ENCODE peak calls at places on chromosomes 4 and X, in ten cellular contexts. S is fibroblast of lung; Q is CD8-positive, alpha-beta memory T cell; K is Peyer's patch; H is colonic mucosa; A is CD4-positive, alpha-beta memory T cell; O is endodermal cell; P is astrocyte; B is PC-3; C is stomach. X is an unnamed sample. For H3K27me3 and H3K36me3, the result is how much of the 10 kb centered on the place peaks cover.

GRCh38 chrX:21745756-21746155 is 12.2 kb downstream of the SMPX start:
- DNase-seq in O (peak), H (peak), C (peak), P (no peak), S (peak), K (peak), Q (no peak), A (peak), B (peak), X (peak)

GRCh38 chrX:133287860-133288259 is 69.7 kb upstream of the TFDP3 start:
- DNase-seq in B (no peak), C (no peak), K (no peak), A (no peak), H (no peak), P (no peak), Q (no peak), S (no peak), O (no peak), X (no peak)

GRCh38 chr4:71187399-71188196 is 151.2 kb upstream of the SLC4A4 start:
- DNase-seq in A (peak), O (peak), P (peak), K (peak), S (peak), B (peak), H (peak), C (peak), Q (peak), X (peak)

GRCh38 chrX:113058634-113059033 is 218.0 kb upstream of the AMOT start:
- DNase-seq in H (no peak), C (no peak), Q (no peak), K (no peak), P (peak), A (no peak), S (no peak), B (no peak), O (no peak), X (no peak)

GRCh38 chr4:38562751-38563198 is 101.2 kb upstream of the KLF3 start:
- DNase-seq in O (no peak), A (no peak), B (peak), S (peak), K (peak), Q (no peak), H (peak), C (no peak), P (peak), X (peak)

GRCh38 chr4:37381040-37381668 is 136.6 kb downstream of the NWD2 start:
- DNase-seq in K (no peak), O (peak), Q (no peak), A (no peak), P (no peak), C (no peak), S (no peak), B (no peak), H (no peak), X (no peak)

GRCh38 chrX:44903107-44903506 is 30.1 kb downstream of the KDM6A start:
- DNase-seq in P (peak), O (no peak), Q (no peak), K (no peak), B (peak), S (peak), C (no peak), H (no peak), A (no peak), X (peak)

GRCh38 chrX:44183329-44183728 is 160.1 kb downstream of the EFHC2 start:
- DNase-seq in A (no peak), K (no peak), B (peak), O (no peak), P (no peak), Q (no peak), H (no peak), C (no peak), S (no peak), X (no peak)

GRCh38 chrX:148361641-148362040 is 138.8 kb upstream of the AFF2 start:
- DNase-seq in Q (no peak), B (no peak), O (no peak), C (no peak), K (no peak), P (no peak), A (no peak), S (no peak), H (no peak), X (no peak)

GRCh38 chrX:24271262-24271661 is 42.6 kb downstream of the SUPT20HL2 start:
- DNase-seq in B (no peak), O (no peak), K (no peak), A (no peak), H (no peak), S (no peak), P (no peak), C (no peak), Q (no peak), X (no peak)

GRCh38 chrX:1249101-1249887 is 19.3 kb upstream of the CSF2RA start:
- DNase-seq in C (peak), Q (no peak), H (peak), S (no peak), A (peak), P (no peak), O (peak), B (peak), K (peak), X (peak)

GRCh38 chrX:123809854-123810375 is 49.9 kb upstream of the XIAP start:
- DNase-seq in P (no peak), B (no peak), S (no peak), K (peak), Q (no peak), H (no peak), O (no peak), C (no peak), A (no peak), X (no peak)

GRCh38 chr4:38730830-38731646 is 51.8 kb downstream of the TLR10 start:
- DNase-seq in Q (peak), A (peak), H (peak), S (peak), B (peak), P (peak), K (peak), C (peak), O (peak), X (peak)

GRCh38 chrX:136202889-136203288 is 48.3 kb downstream of the MAP7D3 start:
- DNase-seq in P (peak), Q (no peak), C (no peak), S (peak), A (no peak), O (no peak), B (peak), K (no peak), H (no peak), X (no peak)

GRCh38 chrX:53320543-53321215 is 39.3 kb upstream of the IQSEC2 start:
- DNase-seq in Q (peak), P (no peak), K (no peak), B (no peak), C (peak), S (no peak), A (peak), O (peak), H (no peak), X (no peak)

GRCh38 chrX:8815460-8816065 is 14.4 kb upstream of the FAM9A start:
- DNase-seq in K (no peak), S (peak), P (peak), O (peak), A (peak), B (peak), Q (no peak), C (no peak), H (peak), X (no peak)

DNA sequence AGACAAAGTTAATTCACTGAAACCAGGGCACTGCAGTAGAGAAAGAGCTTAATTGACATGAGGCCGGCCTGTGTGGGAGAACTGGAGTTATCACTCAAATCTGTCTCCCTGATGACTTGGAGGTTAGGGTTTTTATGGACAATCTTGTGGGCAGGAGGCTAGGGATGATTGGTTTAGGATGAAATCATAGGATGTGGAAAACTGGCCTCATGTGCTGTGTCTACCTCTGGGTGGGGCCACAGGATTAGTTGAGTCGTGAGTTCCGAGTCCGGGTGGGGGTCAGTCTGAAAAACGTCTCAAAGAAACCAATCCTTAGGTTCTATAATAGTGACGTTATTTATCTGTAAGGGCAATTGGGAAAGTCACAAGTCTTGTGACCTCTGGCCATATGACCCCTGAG is 68.1 kb downstream of the UCHL1 start:
- DNase-seq in Q (no peak), H (no peak), P (no peak), O (no peak), S (no peak), K (no peak), A (no peak), B (peak), C (no peak), X (no peak)
- H3K27me3 ChIP-seq in Q (under half), H (under half), P (under half), O (under half), S (under half), K (under half), A (under half), B (under half), C (under half), X (under half)

GRCh38 chrX:12411831-12412230 is 273.6 kb downstream of the FRMPD4 start:
- DNase-seq in B (no peak), H (no peak), C (no peak), Q (no peak), O (no peak), P (peak), K (no peak), S (no peak), A (no peak), X (no peak)
- H3K4me3 ChIP-seq in B (no peak), H (no peak), C (no peak), Q (no peak), O (no peak), P (no peak), K (no peak), S (no peak), A (no peak), X (no peak)

DNA sequence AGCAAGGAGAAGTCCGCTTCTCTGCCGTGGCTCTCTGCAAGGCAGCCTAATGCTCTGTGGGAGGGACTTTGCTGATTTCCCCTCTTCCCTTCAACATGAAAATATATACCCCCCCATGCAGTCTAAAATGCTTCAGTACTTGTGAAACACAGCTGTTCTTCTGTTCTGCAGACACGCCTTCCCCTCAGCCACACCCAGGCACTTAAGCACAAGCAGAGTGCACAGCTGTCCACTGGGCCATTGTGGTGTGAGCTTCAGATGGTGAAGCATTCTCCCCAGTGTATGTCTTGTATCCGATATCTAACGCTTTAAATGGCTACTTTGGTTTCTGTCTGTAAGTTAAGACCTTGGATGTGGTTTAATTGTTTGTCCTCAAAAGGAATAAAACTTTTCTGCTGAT is 11.3 kb downstream of the UCHL1 start:
- DNase-seq in C (no peak), A (no peak), K (no peak), Q (no peak), B (no peak), P (no peak), O (no peak), H (no peak), S (peak), X (no peak)
- H3K36me3 ChIP-seq in C (under half), A (under half), K (under half), Q (under half), B (under half), P (under half), O (half or more), H (under half), S (under half), X (under half)

GRCh38 chrX:17848545-17849265 is 12.4 kb downstream of the RAI2 start:
- DNase-seq in P (no peak), Q (no peak), H (no peak), K (no peak), C (no peak), S (no peak), A (no peak), O (no peak), B (no peak), X (no peak)

GRCh38 chrX:17854521-17854920 is 6.6 kb downstream of the RAI2 start:
- DNase-seq in O (no peak), Q (no peak), S (no peak), C (no peak), A (no peak), K (no peak), H (no peak), B (no peak), P (no peak), X (no peak)

GRCh38 chrX:17859609-17860178 is 1.4 kb downstream of the RAI2 start:
- DNase-seq in C (peak), S (no peak), A (no peak), O (peak), B (no peak), H (no peak), Q (no peak), K (no peak), P (no peak), X (no peak)

GRCh38 chrX:17851854-17852253 is 9.2 kb downstream of the RAI2 start:
- DNase-seq in O (no peak), K (no peak), P (no peak), A (no peak), C (no peak), B (no peak), Q (no peak), S (no peak), H (no peak), X (no peak)

GRCh38 chrX:17854069-17854468 is 7.0 kb downstream of the RAI2 start:
- DNase-seq in O (no peak), Q (no peak), K (no peak), P (no peak), A (no peak), C (no peak), B (no peak), S (no peak), H (no peak), X (no peak)
- H3K27me3 ChIP-seq in O (under half), Q (under half), K (under half), P (under half), A (under half), C (under half), B (under half), S (under half), H (under half), X (under half)

GRCh38 chr4:1578301-1578781 is 105.8 kb downstream of the FAM53A start:
- DNase-seq in A (no peak), K (no peak), P (no peak), O (peak), Q (peak), C (no peak), S (no peak), B (no peak), H (no peak), X (no peak)
- H3K4me3 ChIP-seq in A (no peak), K (no peak), P (no peak), O (no peak), Q (no peak), C (no peak), S (peak), B (no peak), H (no peak), X (no peak)

GRCh38 chrX:17242470-17242869 is 132.5 kb upstream of the NHS start:
- DNase-seq in B (peak), S (peak), A (peak), C (peak), Q (no peak), O (peak), H (peak), P (peak), K (peak), X (no peak)
- H3K36me3 ChIP-seq in B (under half), S (under half), A (under half), C (under half), Q (under half), O (under half), H (under half), P (under half), K (under half), X (under half)

DNA sequence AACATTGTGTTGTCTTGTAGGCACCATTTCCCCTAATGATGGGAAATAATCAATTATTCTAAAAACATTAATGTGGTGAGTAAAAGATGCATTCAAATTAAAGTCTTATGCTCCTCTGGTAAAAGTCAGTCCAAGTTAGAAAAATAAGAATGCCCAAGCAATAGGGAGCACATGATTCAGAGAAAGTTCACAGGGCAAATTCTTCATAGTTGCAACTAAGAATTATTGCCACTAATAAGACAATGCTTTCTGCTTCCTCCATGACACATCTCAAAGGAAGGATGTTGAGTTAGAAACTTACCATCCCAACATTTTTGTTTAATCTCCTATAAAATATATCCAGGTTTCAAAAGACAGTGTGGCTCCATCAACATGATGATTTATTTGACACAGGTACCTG is 26.4 kb downstream of the PHOX2B start:
- DNase-seq in C (no peak), O (no peak), A (no peak), Q (no peak), S (no peak), K (no peak), P (no peak), B (no peak), H (no peak), X (no peak)
- H3K27me3 ChIP-seq in C (under half), O (half or more), A (under half), Q (under half), S (under half), K (under half), P (under half), B (under half), H (under half), X (under half)

DNA sequence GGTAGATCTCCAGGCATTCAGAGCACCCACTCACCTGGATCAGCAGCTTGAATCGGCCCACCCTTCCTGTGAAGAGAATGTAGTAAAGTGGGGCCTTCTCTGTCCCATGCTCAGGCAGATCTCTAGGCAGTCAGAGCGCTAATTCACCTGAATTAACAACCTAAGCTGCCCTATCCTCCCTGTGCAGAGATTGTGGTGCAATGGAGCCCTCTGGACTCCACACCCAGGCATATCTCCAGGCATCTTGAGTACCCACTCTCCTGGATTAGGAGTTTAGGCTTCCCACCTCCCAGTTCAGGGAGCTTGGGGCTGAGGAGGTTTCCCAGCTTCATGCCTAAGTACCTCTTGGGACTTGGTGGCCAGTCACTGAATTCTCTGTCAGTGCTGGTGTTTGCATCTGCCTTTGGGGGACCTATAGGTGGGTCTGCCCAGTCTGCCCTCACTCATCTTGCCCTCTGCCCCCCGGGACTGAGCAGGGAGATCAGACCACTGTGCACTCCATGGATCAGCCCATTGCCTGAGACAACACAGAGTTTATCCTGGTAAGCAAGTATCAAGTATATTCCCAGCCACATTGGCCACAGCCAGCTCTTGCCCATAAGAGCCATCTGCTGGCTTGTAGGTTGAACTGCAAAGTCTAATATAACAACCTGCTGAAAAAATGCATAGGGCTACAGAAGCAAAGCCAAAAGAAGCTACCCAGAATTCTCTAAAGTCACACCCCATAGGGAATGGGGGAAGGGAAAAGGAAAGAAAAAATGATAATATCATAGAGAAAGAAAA is 372.9 kb downstream of the KLHL13 start:
- DNase-seq in A (no peak), O (peak), H (no peak), S (no peak), Q (no peak), C (no peak), P (no peak), B (peak), K (peak), X (no peak)
- H3K4me3 ChIP-seq in A (no peak), O (no peak), H (no peak), S (no peak), Q (no peak), C (no peak), P (no peak), B (no peak), K (no peak), X (no peak)

GRCh38 chr4:4771160-4771559 is 88.3 kb upstream of the MSX1 start:
- DNase-seq in B (no peak), C (no peak), K (no peak), Q (no peak), H (no peak), O (no peak), S (no peak), P (no peak), A (no peak), X (no peak)
- H3K36me3 ChIP-seq in B (under half), C (under half), K (under half), Q (under half), H (under half), O (under half), S (under half), P (under half), A (under half), X (under half)

GRCh38 chrX:16699389-16699788 is 13.1 kb downstream of the CTPS2 start:
- DNase-seq in K (no peak), H (no peak), P (no peak), Q (no peak), A (no peak), S (no peak), C (no peak), B (no peak), O (no peak), X (no peak)
- H3K27me3 ChIP-seq in K (under half), H (under half), P (under half), Q (under half), A (under half), S (under half), C (under half), B (under half), O (under half), X (under half)

X was measured in MG63.